ENCODE peak calls at places on chromosomes 13 and 19, in seven cellular contexts. R, T, O, Z, D, K and U are unnamed samples.

GRCh38 chr13:45482571-45483173 is 17.9 kb downstream of the COG3 start:
- DNase-seq in O (peak), R (no peak), Z (peak), T (peak), D (peak), K (no peak), U (no peak)

GRCh38 chr19:47186337-47187022 is 44.5 kb downstream of the BBC3 start:
- DNase-seq in O (no peak), R (no peak), D (no peak), K (no peak), T (no peak), Z (no peak), U (no peak)

GRCh38 chr19:9178901-9179300 is at the start of gene OR7D2:
- DNase-seq in K (no peak), O (no peak), R (no peak), Z (peak), D (no peak), T (no peak), U (no peak)

GRCh38 chr19:661427-662196 is 1.4 kb downstream of the RNF126 start:
- DNase-seq in T (no peak), Z (peak), K (no peak), O (no peak), D (no peak), R (no peak), U (no peak)

GRCh38 chr13:35630551-35631275 is 154.2 kb upstream of the MAB21L1 start:
- DNase-seq in D (peak), O (peak), T (peak), R (peak), K (no peak), Z (peak), U (peak)

GRCh38 chr19:39937094-39937493 is 2.7 kb upstream of the FCGBP start:
- DNase-seq in R (no peak), Z (no peak), K (no peak), T (no peak), O (no peak), D (no peak), U (no peak)

GRCh38 chr13:65917731-65918130 is 1312.4 kb downstream of the PCDH9 start:
- DNase-seq in T (peak), O (no peak), K (no peak), Z (no peak), R (no peak), D (no peak), U (no peak)

GRCh38 chr13:95614641-95615245 is 29.8 kb downstream of the DZIP1 start:
- DNase-seq in O (no peak), R (no peak), D (no peak), T (no peak), Z (peak), K (no peak), U (no peak)

GRCh38 chr13:40464349-40464748 is 202.1 kb downstream of the FOXO1 start:
- DNase-seq in O (no peak), T (no peak), K (no peak), Z (peak), D (no peak), R (no peak), U (no peak)

GRCh38 chr13:40619479-40619814 is 47.0 kb downstream of the FOXO1 start:
- DNase-seq in R (no peak), T (peak), Z (no peak), K (no peak), O (peak), D (no peak), U (no peak)

GRCh38 chr19:45960595-45961235 is 12.9 kb downstream of the NOVA2 start:
- DNase-seq in T (no peak), R (no peak), D (no peak), K (no peak), Z (no peak), O (no peak), U (no peak)

GRCh38 chr19:42291437-42291815 is 10.5 kb upstream of the PRR19 start:
- DNase-seq in K (no peak), O (no peak), T (no peak), D (no peak), Z (no peak), R (no peak), U (no peak)

GRCh38 chr19:16133818-16134217 is 9.7 kb upstream of the HSH2D start:
- DNase-seq in T (no peak), O (no peak), D (no peak), Z (no peak), K (no peak), R (no peak), U (no peak)

GRCh38 chr19:46755077-46755852 is 9.0 kb upstream of the STRN4 start:
- DNase-seq in Z (no peak), T (peak), R (no peak), O (no peak), K (no peak), D (peak), U (no peak)

GRCh38 chr19:38718747-38719543 is 25.3 kb downstream of the CAPN12 start:
- DNase-seq in Z (no peak), O (peak), R (no peak), K (peak), T (peak), D (peak), U (no peak)

GRCh38 chr19:36547001-36547732 is 19.1 kb upstream of the ZNF260 start:
- DNase-seq in T (peak), Z (peak), O (peak), R (no peak), D (peak), K (no peak), U (no peak)

GRCh38 chr19:15759962-15760565 is 22.3 kb downstream of the OR10H3 start:
- DNase-seq in Z (no peak), T (no peak), R (no peak), O (no peak), D (no peak), K (no peak), U (no peak)

GRCh38 chr19:54923276-54923675 is 17.3 kb downstream of the NCR1 start:
- DNase-seq in Z (no peak), R (no peak), D (no peak), T (no peak), O (no peak), K (no peak), U (no peak)

GRCh38 chr19:50255115-50255514 is 51.7 kb downstream of the MYH14 start:
- DNase-seq in Z (no peak), R (no peak), O (no peak), K (no peak), T (no peak), D (no peak), U (no peak)

GRCh38 chr19:21848706-21849105 is 12.7 kb upstream of the ZNF43 start:
- DNase-seq in O (peak), T (no peak), K (peak), D (peak), Z (peak), R (no peak), U (no peak)

GRCh38 chr13:92804346-92804745 is 422.3 kb upstream of the GPC6 start:
- DNase-seq in K (no peak), T (peak), R (no peak), D (peak), O (peak), Z (peak), U (no peak)

GRCh38 chr19:49058592-49058991 is 1.0 kb upstream of the CGB7 start:
- DNase-seq in K (no peak), D (no peak), T (peak), Z (peak), R (no peak), O (peak), U (no peak)

GRCh38 chr13:110715395-110716234 is 2.1 kb downstream of the ING1 start:
- DNase-seq in D (peak), T (peak), O (peak), K (peak), Z (peak), R (peak), U (peak)

GRCh38 chr19:28168557-28168956 is 1044.4 kb downstream of the UQCRFS1 start:
- DNase-seq in D (no peak), O (peak), R (no peak), K (no peak), Z (no peak), T (peak), U (no peak)

GRCh38 chr13:89061821-89062220 is 1390.7 kb downstream of the SLITRK5 start:
- DNase-seq in T (no peak), O (no peak), R (no peak), K (no peak), Z (no peak), D (no peak), U (no peak)

GRCh38 chr19:14450168-14450874 is 17.2 kb downstream of the PKN1 start:
- DNase-seq in K (no peak), T (no peak), D (peak), R (no peak), O (no peak), Z (no peak), U (no peak)

GRCh38 chr19:12194827-12195500 is 32.1 kb downstream of the ZNF136 start:
- DNase-seq in O (peak), K (peak), R (peak), Z (peak), T (peak), D (peak), U (no peak)

GRCh38 chr13:40680659-40681323 is 14.3 kb upstream of the FOXO1 start:
- DNase-seq in D (no peak), R (no peak), O (no peak), T (no peak), K (no peak), Z (no peak), U (no peak)

GRCh38 chr19:39167461-39168257 is 29.1 kb upstream of the NCCRP1 start:
- DNase-seq in D (no peak), K (peak), Z (peak), R (no peak), O (no peak), T (no peak), U (no peak)

GRCh38 chr19:48218964-48219363 is 36.7 kb downstream of the CARD8 start:
- DNase-seq in Z (peak), D (peak), T (peak), R (no peak), O (no peak), K (no peak), U (no peak)

GRCh38 chr13:103351035-103351828 is 285.0 kb upstream of the SLC10A2 start:
- DNase-seq in O (peak), D (peak), Z (peak), R (peak), T (peak), K (no peak), U (no peak)

GRCh38 chr19:35318679-35319448 is 10.1 kb upstream of the CD22 start:
- DNase-seq in O (peak), Z (peak), T (peak), R (peak), K (peak), D (peak), U (no peak)

GRCh38 chr19:7873304-7874079 is 698 bp downstream of the PRR36 start:
- DNase-seq in T (no peak), R (no peak), D (no peak), O (no peak), Z (no peak), K (no peak), U (no peak)

GRCh38 chr13:29924482-29924884 is 74.1 kb upstream of the UBL3 start:
- DNase-seq in Z (peak), R (peak), O (peak), K (peak), D (peak), T (peak), U (no peak)

GRCh38 chr13:29925457-29925856 is 75.0 kb upstream of the UBL3 start:
- DNase-seq in R (no peak), T (peak), D (peak), Z (peak), O (peak), K (peak), U (no peak)

GRCh38 chr13:29926077-29926476 is 75.7 kb upstream of the UBL3 start:
- DNase-seq in K (no peak), R (no peak), Z (no peak), D (no peak), T (no peak), O (no peak), U (no peak)

GRCh38 chr13:29923554-29924481 is 73.4 kb upstream of the UBL3 start:
- DNase-seq in T (peak), K (peak), R (peak), D (peak), Z (peak), O (peak), U (peak)

GRCh38 chr13:29924951-29925350 is 74.5 kb upstream of the UBL3 start:
- DNase-seq in T (no peak), R (no peak), D (peak), K (peak), Z (no peak), O (no peak), U (no peak)
- TF ChIP-seq CTCF in T (no peak), R (no peak), D (no peak), K (no peak), Z (no peak), O (no peak), U (no peak)

DNA sequence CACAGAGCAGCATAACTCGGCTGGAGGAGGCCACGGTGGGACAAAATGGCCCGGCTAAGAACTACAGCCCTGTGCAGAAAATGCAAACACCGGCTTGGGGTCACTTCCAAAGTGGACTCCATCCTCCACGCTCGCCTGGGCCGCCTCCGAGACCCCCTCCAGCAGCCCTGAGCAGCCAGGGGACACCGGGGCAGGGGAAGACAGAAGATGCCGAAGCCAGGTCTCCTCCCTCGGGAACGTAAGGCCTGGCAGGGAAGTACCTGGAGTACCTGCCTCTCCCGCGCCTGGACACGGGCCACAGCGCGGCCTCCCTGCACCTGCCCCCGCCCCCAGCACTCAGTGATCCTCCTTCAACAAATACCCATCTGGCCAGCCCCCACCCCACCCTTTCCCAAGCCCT is 5.0 kb downstream of the LMNB2 start:
- DNase-seq in D (no peak), O (no peak), K (no peak), Z (no peak), T (no peak), R (no peak), U (no peak)
- TF ChIP-seq CTCF in D (no peak), O (no peak), K (no peak), Z (no peak), T (no peak), R (no peak), U (no peak)

GRCh38 chr13:108342369-108343289 is 73.1 kb downstream of the TNFSF13B start:
- DNase-seq in Z (peak), K (no peak), D (peak), T (peak), R (no peak), O (peak), U (no peak)
- TF ChIP-seq CTCF in Z (peak), K (peak), D (peak), T (peak), R (peak), O (peak), U (peak)

GRCh38 chr19:18774782-18775444 is 16.2 kb downstream of the COMP start:
- DNase-seq in O (no peak), D (no peak), T (no peak), K (no peak), Z (no peak), R (no peak), U (no peak)

GRCh38 chr19:18771328-18772242 is 19.5 kb downstream of the COMP start:
- DNase-seq in R (no peak), T (no peak), Z (no peak), K (no peak), D (no peak), O (no peak), U (no peak)

GRCh38 chr19:18773682-18774081 is 17.4 kb downstream of the COMP start:
- DNase-seq in D (no peak), K (no peak), O (no peak), T (no peak), Z (no peak), R (no peak), U (no peak)

GRCh38 chr19:18774107-18774506 is 17.0 kb downstream of the COMP start:
- DNase-seq in K (no peak), R (no peak), O (no peak), D (no peak), T (no peak), Z (no peak), U (no peak)

DNA sequence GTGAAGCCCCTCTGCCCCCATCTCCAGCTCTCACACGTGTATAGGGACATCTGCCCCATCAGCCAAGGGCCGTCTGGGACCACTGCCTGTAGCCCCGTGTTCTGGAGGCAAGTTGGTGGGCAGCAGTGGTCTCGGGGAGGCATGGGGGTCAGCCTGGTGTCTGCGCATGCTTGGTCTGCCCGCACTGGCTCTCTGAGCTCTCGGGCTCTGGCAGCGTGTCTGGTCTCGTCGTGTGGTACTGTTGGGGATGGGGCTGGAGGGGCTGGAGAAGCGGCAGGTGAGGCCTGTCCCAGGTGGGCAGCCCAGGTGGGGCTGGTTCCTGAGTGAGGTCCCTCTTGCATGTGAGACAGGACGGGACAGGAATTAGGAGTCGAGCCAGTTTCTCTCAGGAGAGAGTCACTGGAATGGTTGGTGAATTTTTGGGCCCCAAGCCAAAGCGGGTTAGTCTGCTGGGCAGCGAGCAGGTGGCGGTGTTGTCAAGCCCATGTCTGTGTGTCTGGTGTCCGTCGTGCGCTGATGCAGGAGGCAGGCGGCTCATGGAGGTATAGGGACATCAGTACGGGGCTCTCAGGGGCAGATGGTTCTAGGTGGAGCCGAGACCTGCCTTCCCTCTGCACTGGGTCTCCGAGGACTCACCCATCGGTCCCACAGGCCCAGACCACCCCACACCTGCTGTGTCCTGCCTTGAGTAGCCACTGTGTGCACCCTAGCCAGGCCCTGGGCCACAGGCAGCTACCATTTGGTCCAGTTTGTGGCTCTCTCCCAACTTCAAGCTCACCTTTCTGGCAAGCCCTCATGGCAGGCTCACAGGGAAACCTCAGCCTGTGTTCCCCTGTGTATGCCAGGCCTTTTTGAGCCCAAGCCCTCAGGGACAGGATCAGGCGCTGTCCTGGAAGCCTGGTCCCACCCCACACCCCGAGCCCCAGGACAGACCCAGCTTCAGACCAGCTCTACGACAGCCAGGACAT is 18.2 kb downstream of the COMP start:
- DNase-seq in K (no peak), Z (peak), D (no peak), T (no peak), R (no peak), O (no peak), U (no peak)
- TF ChIP-seq CTCF in K (no peak), Z (peak), D (no peak), T (no peak), R (no peak), O (no peak), U (no peak)

DNA sequence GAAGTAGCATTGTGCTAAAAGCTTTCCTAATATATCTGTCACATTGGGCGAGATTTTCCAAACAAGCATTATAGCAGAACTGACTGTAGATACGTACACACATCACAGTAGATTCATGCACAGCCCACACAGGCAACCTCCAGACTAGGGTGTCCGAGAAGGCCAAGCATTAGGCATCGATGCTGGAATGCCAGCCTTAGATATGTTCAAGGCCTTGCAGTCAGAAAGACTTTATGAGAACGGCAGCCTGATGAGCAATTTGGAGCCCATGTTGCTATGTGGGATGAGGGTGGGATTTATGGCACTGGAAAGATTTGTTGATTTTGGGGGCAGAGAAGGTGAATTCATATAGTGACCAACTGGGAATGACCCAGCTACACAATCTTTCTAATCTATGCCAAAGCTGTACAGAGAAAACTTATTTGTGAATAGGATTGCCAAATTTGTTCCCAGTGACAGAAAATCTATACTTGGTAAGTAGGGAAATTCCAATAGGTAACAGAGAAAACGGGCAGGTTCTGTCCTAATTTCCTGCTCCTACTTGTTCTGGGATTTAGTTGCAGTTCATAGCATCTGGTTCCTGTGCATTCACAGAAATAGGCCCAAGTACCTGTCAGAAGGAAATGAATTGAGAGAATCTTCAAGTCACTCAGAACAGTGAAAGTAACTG is 31.0 kb upstream of the SPRY2 start:
- DNase-seq in O (no peak), T (no peak), D (no peak), K (no peak), Z (peak), R (no peak), U (no peak)
- TF ChIP-seq CTCF in O (no peak), T (no peak), D (no peak), K (no peak), Z (no peak), R (no peak), U (no peak)